ENCODE peak calls at places on chromosomes 11 and 22, in ten cellular contexts. B, Q, I, Z, N, S, R, T, P and H are unnamed samples. For H3K36me3, the result is how much of the 10 kb centered on the place peaks cover.

GRCh38 chr11:128574576-128575011 is 12.8 kb downstream of the ETS1 start:
- DNase-seq in N (no peak), P (no peak), Z (no peak), I (peak), R (no peak), S (no peak), B (no peak), T (no peak), Q (no peak), H (no peak)

GRCh38 chr11:72129381-72129780 is 6.1 kb upstream of the FOLR3 start:
- DNase-seq in T (no peak), Q (no peak), R (no peak), B (no peak), N (no peak), I (no peak), P (no peak), Z (no peak), S (no peak), H (no peak)

GRCh38 chr11:64607381-64608259 is 16.6 kb downstream of the SLC22A12 start:
- DNase-seq in Z (no peak), I (peak), T (peak), Q (no peak), N (no peak), S (no peak), R (no peak), B (no peak), P (peak), H (no peak)

GRCh38 chr11:2518983-2519340 is 74.2 kb downstream of the KCNQ1 start:
- DNase-seq in P (no peak), B (peak), Q (peak), R (peak), Z (no peak), I (no peak), T (peak), N (no peak), S (no peak), H (no peak)

GRCh38 chr11:33802414-33802950 is 28.2 kb upstream of the FBXO3 start:
- DNase-seq in B (peak), N (peak), R (no peak), I (peak), Q (peak), Z (peak), P (no peak), T (peak), S (peak), H (no peak)

GRCh38 chr11:72223615-72224586 is 666 bp upstream of the INPPL1 start:
- DNase-seq in B (peak), I (peak), P (peak), Z (peak), N (peak), S (peak), Q (peak), R (peak), T (peak), H (peak)

GRCh38 chr11:43830928-43831440 is 49.6 kb upstream of the ALKBH3 start:
- DNase-seq in N (peak), S (peak), Z (no peak), B (peak), Q (no peak), P (no peak), T (peak), I (peak), R (no peak), H (no peak)

GRCh38 chr11:65411681-65412070 is 10.9 kb upstream of the NEAT1 start:
- DNase-seq in Q (no peak), B (no peak), P (no peak), Z (no peak), S (no peak), N (no peak), R (peak), T (no peak), I (no peak), H (no peak)

GRCh38 chr22:30315962-30316576 is 10.7 kb downstream of the TBC1D10A start:
- DNase-seq in T (no peak), B (no peak), P (no peak), Z (no peak), I (no peak), R (no peak), N (no peak), Q (no peak), S (no peak), H (no peak)

GRCh38 chr11:64233913-64234839 is at the start of gene VEGFB:
- DNase-seq in R (peak), S (peak), P (no peak), B (peak), N (peak), I (peak), T (peak), Q (peak), Z (peak), H (peak)

GRCh38 chr11:19766206-19766605 is 53.6 kb downstream of the NAV2 start:
- DNase-seq in T (no peak), S (no peak), R (no peak), P (no peak), B (no peak), Z (no peak), Q (no peak), N (peak), I (no peak), H (no peak)

GRCh38 chr11:65204646-65205601 is 23.2 kb downstream of the CAPN1 start:
- DNase-seq in R (peak), Q (no peak), S (peak), Z (peak), T (peak), B (no peak), I (peak), P (no peak), N (peak), H (peak)

GRCh38 chr11:82842019-82842418 is 58.2 kb downstream of the PRCP start:
- DNase-seq in P (no peak), R (no peak), Q (no peak), Z (no peak), S (peak), N (no peak), T (no peak), B (no peak), I (no peak), H (no peak)

GRCh38 chr11:105100976-105101630 is 38.5 kb downstream of the CARD18 start:
- DNase-seq in P (no peak), B (no peak), T (no peak), N (no peak), S (no peak), I (no peak), Q (no peak), R (no peak), Z (no peak), H (peak)

GRCh38 chr11:134835561-134835960 is 423.5 kb upstream of the B3GAT1 start:
- DNase-seq in S (no peak), B (no peak), I (no peak), T (no peak), R (no peak), Z (no peak), N (no peak), Q (no peak), P (peak), H (no peak)

GRCh38 chr22:49936018-49936972 is 17.9 kb downstream of the CRELD2 start:
- DNase-seq in N (peak), Q (peak), I (peak), P (peak), Z (peak), R (peak), B (peak), S (peak), T (peak), H (peak)

GRCh38 chr11:45592581-45592980 is 72.8 kb downstream of the CHST1 start:
- DNase-seq in P (no peak), S (no peak), Z (no peak), Q (no peak), B (no peak), R (no peak), T (no peak), I (no peak), N (no peak), H (no peak)

GRCh38 chr11:111635706-111636045 is 33.4 kb downstream of the SIK2 start:
- DNase-seq in Q (no peak), Z (no peak), R (no peak), T (peak), P (no peak), S (peak), N (no peak), I (no peak), B (peak), H (no peak)

GRCh38 chr11:122365545-122366380 is 249.7 kb upstream of the BLID start:
- DNase-seq in R (no peak), P (peak), N (no peak), S (peak), T (no peak), Z (no peak), B (no peak), Q (no peak), I (no peak), H (no peak)

GRCh38 chr11:65555693-65556231 is 2.4 kb downstream of the LTBP3 start:
- DNase-seq in R (peak), B (peak), I (peak), Q (peak), P (no peak), T (no peak), N (peak), S (peak), Z (peak), H (no peak)

GRCh38 chr22:21014202-21015050 is 539 bp upstream of the P2RX6 start:
- DNase-seq in B (peak), T (peak), P (peak), Z (peak), R (peak), N (peak), Q (peak), S (peak), I (no peak), H (peak)

GRCh38 chr11:74989269-74989655 is 529 bp downstream of the NEU3 start:
- DNase-seq in I (peak), B (no peak), N (peak), S (peak), Q (no peak), Z (no peak), R (no peak), T (no peak), P (no peak), H (no peak)

GRCh38 chr11:107184936-107185335 is 166.7 kb upstream of the GUCY1A2 start:
- DNase-seq in I (no peak), R (no peak), Q (no peak), P (no peak), S (no peak), T (no peak), N (no peak), Z (no peak), B (no peak), H (no peak)

GRCh38 chr22:39284142-39284980 is 35.1 kb downstream of the RPL3 start:
- DNase-seq in P (no peak), N (no peak), R (no peak), Z (no peak), Q (no peak), S (no peak), I (peak), B (no peak), T (no peak), H (no peak)

GRCh38 chr22:28034145-28034759 is 115.2 kb upstream of the PITPNB start:
- DNase-seq in P (no peak), I (no peak), T (no peak), R (peak), N (no peak), B (no peak), Z (no peak), S (no peak), Q (no peak), H (no peak)

GRCh38 chr22:49825944-49826602 is 1.6 kb downstream of the BRD1 start:
- DNase-seq in N (peak), P (no peak), B (no peak), Q (no peak), Z (no peak), T (no peak), R (peak), I (peak), S (no peak), H (peak)

GRCh38 chr11:78766997-78767396 is 192.3 kb upstream of the NARS2 start:
- DNase-seq in B (no peak), N (no peak), I (no peak), R (no peak), T (no peak), S (no peak), Z (no peak), P (no peak), Q (no peak), H (no peak)

GRCh38 chr11:113618360-113618759 is 87.7 kb downstream of the TMPRSS5 start:
- DNase-seq in R (no peak), Z (no peak), I (peak), S (no peak), P (no peak), N (no peak), Q (no peak), B (no peak), T (no peak), H (no peak)

GRCh38 chr11:3823303-3823702 is 14.9 kb downstream of the PGAP2 start:
- DNase-seq in T (no peak), R (no peak), B (no peak), I (peak), P (no peak), N (peak), S (no peak), Q (no peak), Z (no peak), H (no peak)

GRCh38 chr22:46105494-46106278 is 44.6 kb upstream of the PPARA start:
- DNase-seq in N (peak), I (no peak), P (no peak), R (no peak), S (no peak), B (no peak), Q (no peak), Z (no peak), T (no peak), H (no peak)

GRCh38 chr22:37295213-37295886 is 13.0 kb downstream of the CYTH4 start:
- DNase-seq in Z (no peak), N (no peak), R (no peak), T (no peak), I (peak), P (no peak), S (no peak), B (no peak), Q (no peak), H (no peak)

GRCh38 chr22:44440224-44441160 is 57.5 kb downstream of the RTL6 start:
- DNase-seq in T (no peak), Z (no peak), B (no peak), S (no peak), I (no peak), R (peak), N (no peak), P (no peak), Q (no peak), H (no peak)

GRCh38 chr11:122983438-122984185 is 2.0 kb upstream of the BSX start:
- DNase-seq in R (no peak), N (no peak), I (no peak), P (no peak), S (no peak), T (no peak), B (no peak), Z (no peak), Q (no peak), H (no peak)

GRCh38 chr22:21942407-21942895 is 10.2 kb downstream of the PPM1F start:
- DNase-seq in Q (peak), R (peak), I (peak), N (no peak), B (peak), T (peak), P (peak), S (peak), Z (no peak), H (peak)

GRCh38 chr11:35619754-35620640 is 1.7 kb downstream of the FJX1 start:
- DNase-seq in T (no peak), Z (peak), N (peak), R (no peak), Q (peak), P (no peak), S (peak), B (no peak), I (peak), H (no peak)

GRCh38 chr22:44710474-44711235 is 8.7 kb downstream of the PRR5 start:
- DNase-seq in Q (no peak), B (no peak), P (no peak), Z (peak), R (peak), T (no peak), I (no peak), N (no peak), S (no peak), H (no peak)

GRCh38 chr22:17637490-17638181 is 921 bp upstream of the BCL2L13 start:
- DNase-seq in R (no peak), S (no peak), B (no peak), T (no peak), Z (no peak), N (peak), Q (no peak), I (no peak), P (no peak), H (no peak)

GRCh38 chr22:46370584-46371373 is 35.3 kb downstream of the TRMU start:
- DNase-seq in T (no peak), I (no peak), S (no peak), R (no peak), Q (no peak), P (no peak), Z (no peak), N (peak), B (no peak), H (no peak)

DNA sequence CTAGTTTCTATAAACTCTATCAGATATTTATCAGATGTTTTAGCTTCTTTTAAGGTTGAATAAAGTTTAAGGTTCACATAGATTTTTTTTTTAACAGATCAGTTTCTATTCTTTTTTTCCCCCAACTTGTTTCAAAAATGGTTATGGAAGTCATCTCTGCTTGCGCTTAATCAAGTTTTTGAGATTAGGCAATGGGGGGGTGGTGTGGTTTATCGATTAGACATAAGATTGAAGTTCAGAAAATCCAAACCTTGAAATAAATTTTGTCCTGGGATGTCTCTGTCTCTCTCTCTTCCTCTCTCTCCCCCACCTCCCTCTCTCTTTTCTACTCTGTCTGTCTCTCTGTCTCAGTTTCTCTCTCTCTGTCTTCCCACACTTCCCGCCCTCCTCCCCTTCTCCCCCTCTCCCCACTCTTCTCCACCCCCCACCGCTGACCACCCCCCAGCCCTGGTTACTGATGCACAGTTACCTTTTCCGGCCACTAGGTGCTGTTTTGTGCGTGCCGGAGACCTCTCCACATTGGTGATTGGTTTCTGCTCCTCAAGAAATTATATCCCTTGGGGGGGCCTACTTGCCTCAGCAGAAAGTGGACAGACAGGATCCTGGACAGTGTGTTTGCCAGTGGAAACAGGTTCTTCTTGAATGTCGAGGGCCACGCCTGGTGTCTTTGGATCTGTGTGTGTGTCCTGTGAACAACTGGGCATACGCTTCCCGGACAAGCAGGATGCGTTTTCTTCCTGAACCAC is 29.7 kb upstream of the ANO1 start:
- DNase-seq in R (no peak), T (no peak), B (no peak), Z (peak), Q (peak), P (no peak), S (no peak), N (peak), I (peak), H (no peak)
- H3K27ac ChIP-seq in R (no peak), T (no peak), B (no peak), Z (no peak), Q (no peak), P (no peak), S (no peak), N (no peak), I (peak), H (no peak)

GRCh38 chr22:25766418-25766817 is 24.4 kb downstream of the MYO18B start:
- DNase-seq in N (no peak), T (no peak), P (no peak), Q (no peak), B (no peak), Z (no peak), R (no peak), I (no peak), S (no peak), H (no peak)
- H3K36me3 ChIP-seq in N (under half), T (under half), P (half or more), Q (under half), B (under half), Z (half or more), R (under half), I (under half), S (half or more), H (under half)

DNA sequence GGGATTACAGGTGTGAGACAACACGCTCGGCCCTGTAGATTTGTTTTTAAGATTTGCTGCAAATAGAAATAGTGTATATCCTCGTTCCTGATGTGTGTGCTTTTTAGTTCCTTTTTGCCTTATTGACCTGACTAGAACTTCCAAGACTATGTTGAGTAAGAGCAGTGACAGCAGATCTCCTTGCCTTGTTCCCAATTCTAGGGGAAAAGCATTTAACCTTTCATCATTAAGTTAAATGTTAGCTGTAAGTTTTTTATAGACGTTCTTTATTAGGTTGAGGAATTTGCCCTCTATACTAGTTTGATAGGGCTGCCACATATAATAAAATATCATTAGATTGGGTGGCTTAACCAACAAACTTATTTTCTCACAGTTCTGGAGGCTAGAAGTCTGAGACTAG is 32.7 kb upstream of the B3GNT6 start:
- DNase-seq in I (no peak), B (no peak), R (no peak), Z (no peak), P (no peak), T (no peak), S (no peak), N (no peak), Q (no peak), H (no peak)
- H3K27ac ChIP-seq in I (no peak), B (no peak), R (no peak), Z (no peak), P (no peak), T (no peak), S (no peak), N (peak), Q (no peak), H (no peak)

GRCh38 chr11:94868468-94868867 is 100.3 kb downstream of the AMOTL1 start:
- DNase-seq in P (no peak), S (no peak), Z (no peak), B (no peak), I (no peak), N (no peak), R (no peak), T (no peak), Q (no peak), H (no peak)
- H3K36me3 ChIP-seq in P (half or more), S (under half), Z (half or more), B (half or more), I (under half), N (under half), R (half or more), T (under half), Q (under half), H (under half)

DNA sequence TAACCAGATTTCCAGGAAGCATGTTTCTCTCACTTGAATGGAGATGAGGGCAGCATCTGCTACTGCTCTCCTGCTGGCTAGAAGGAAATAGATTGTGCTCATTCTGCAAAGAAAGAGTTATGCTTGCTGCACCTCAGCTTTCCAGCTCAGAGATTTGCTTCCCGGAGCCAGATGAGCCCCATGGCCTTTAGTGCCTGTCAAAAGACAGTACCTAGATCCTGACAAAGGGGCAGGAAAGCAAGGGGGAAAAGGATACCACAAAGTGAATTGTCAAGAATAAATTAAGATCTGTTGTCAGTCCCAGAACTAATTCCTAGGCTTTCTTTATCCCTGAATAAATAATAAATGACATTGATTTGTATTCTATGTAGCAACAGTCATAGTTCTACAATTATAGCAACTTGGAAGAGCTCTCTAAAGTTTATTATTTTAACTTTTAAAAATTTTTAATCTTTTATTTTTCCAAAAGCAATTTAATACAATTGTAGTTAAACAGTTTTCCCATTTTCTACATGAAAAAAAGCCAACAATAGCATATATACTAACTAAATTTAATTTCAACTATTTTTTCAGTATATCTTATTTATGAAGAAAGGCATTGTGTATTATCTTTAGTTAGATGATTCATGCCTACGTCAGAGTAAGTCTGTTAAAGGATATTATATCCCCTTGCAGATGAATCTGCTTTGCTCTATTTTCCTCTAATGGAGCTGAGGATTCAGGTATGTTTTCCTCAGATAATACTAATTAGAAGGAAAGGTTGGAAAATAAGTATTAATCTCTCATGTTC is 306.1 kb upstream of the DDI1 start:
- DNase-seq in I (peak), Q (no peak), T (no peak), Z (no peak), N (no peak), P (no peak), S (no peak), R (no peak), B (no peak), H (no peak)
- H3K27ac ChIP-seq in I (no peak), Q (no peak), T (no peak), Z (no peak), N (no peak), P (no peak), S (no peak), R (no peak), B (no peak), H (no peak)

GRCh38 chr22:43136801-43137200 is 6.4 kb downstream of the MCAT start:
- DNase-seq in R (no peak), T (no peak), Z (no peak), S (no peak), P (no peak), B (no peak), Q (no peak), N (no peak), I (no peak), H (no peak)
- H3K36me3 ChIP-seq in R (half or more), T (under half), Z (half or more), S (under half), P (half or more), B (half or more), Q (under half), N (under half), I (under half), H (under half)

GRCh38 chr22:33735978-33736377 is 184.3 kb downstream of the LARGE1 start:
- DNase-seq in T (no peak), Z (no peak), R (no peak), P (no peak), S (no peak), B (no peak), N (no peak), Q (no peak), I (no peak), H (no peak)
- H3K27ac ChIP-seq in T (no peak), Z (no peak), R (no peak), P (no peak), S (no peak), B (no peak), N (no peak), Q (no peak), I (no peak), H (no peak)